ENCODE peak calls at places on chromosomes 5 and 9, in seven cellular contexts. P is prostate gland, L is kidney tubule cell, M is neural crest cell, Y is mucosa of gallbladder, Q is pancreas, V is lung. I is an unnamed sample.

GRCh38 chr9:124611106-124611505 is 103.9 kb upstream of the NR5A1 start:
- DNase-seq in P (no peak), L (no peak), M (no peak), Y (no peak), Q (no peak), V (no peak), I (no peak)

GRCh38 chr5:56581426-56581825 is 233.9 kb upstream of the MAP3K1 start:
- DNase-seq in P (no peak), L (no peak), M (no peak), Y (no peak), Q (no peak), V (no peak), I (no peak)

GRCh38 chr5:170477906-170478305 is 25.9 kb upstream of the KCNIP1 start:
- DNase-seq in P (no peak), L (no peak), M (no peak), Y (no peak), Q (no peak), V (no peak), I (no peak)

GRCh38 chr9:89970701-89971100 is 365.9 kb downstream of the GADD45G start:
- DNase-seq in P (no peak), L (no peak), M (no peak), Y (no peak), Q (no peak), V (no peak), I (no peak)

GRCh38 chr5:54841481-54841880 is 143.9 kb downstream of the ESM1 start:
- DNase-seq in P (no peak), L (no peak), M (no peak), Y (no peak), Q (no peak), V (no peak), I (no peak)

GRCh38 chr5:149485655-149486615 is 65.3 kb downstream of the CSNK1A1 start:
- DNase-seq in P (peak; percentile 99), L (peak; percentile 100), M (no peak), Y (peak; percentile 90), Q (peak; percentile 83), V (peak; percentile 78), I (peak; percentile 45)

GRCh38 chr9:31847963-31848362 is 536.5 kb upstream of the ACO1 start:
- DNase-seq in P (no peak), L (no peak), M (no peak), Y (no peak), Q (no peak), V (no peak), I (no peak)

GRCh38 chr9:78806492-78807160 is 509.7 kb downstream of the PSAT1 start:
- DNase-seq in P (no peak), L (peak; percentile 83), M (no peak), Y (no peak), Q (no peak), V (no peak), I (no peak)

GRCh38 chr5:116289276-116289675 is 204.5 kb downstream of the COMMD10 start:
- DNase-seq in P (no peak), L (no peak), M (no peak), Y (no peak), Q (no peak), V (no peak), I (no peak)

GRCh38 chr9:19804431-19804830 is 15.6 kb upstream of the SLC24A2 start:
- DNase-seq in P (no peak), L (no peak), M (no peak), Y (no peak), Q (no peak), V (no peak), I (no peak)

GRCh38 chr9:20549053-20549452 is 73.2 kb downstream of the MLLT3 start:
- DNase-seq in P (no peak), L (no peak), M (no peak), Y (no peak), Q (no peak), V (no peak), I (no peak)

GRCh38 chr9:20994486-20994885 is 37.0 kb downstream of the HACD4 start:
- DNase-seq in P (no peak), L (no peak), M (no peak), Y (no peak), Q (no peak), V (no peak), I (no peak)

GRCh38 chr9:92392690-92393089 is 11.7 kb downstream of the OGN start:
- DNase-seq in P (no peak), L (no peak), M (no peak), Y (no peak), Q (no peak), V (no peak), I (no peak)

GRCh38 chr9:109557481-109557880 is 59.4 kb upstream of the PTPN3 start:
- DNase-seq in P (no peak), L (no peak), M (no peak), Y (no peak), Q (no peak), V (no peak), I (no peak)

GRCh38 chr5:173663810-173664526 is 47.5 kb upstream of the BOD1 start:
- DNase-seq in P (no peak), L (no peak), M (peak; percentile 38), Y (no peak), Q (no peak), V (peak; percentile 50), I (no peak)

GRCh38 chr5:18772475-18772874 is 1138.2 kb downstream of the TAF11L14 start:
- DNase-seq in P (no peak), L (peak; percentile 61), M (no peak), Y (no peak), Q (no peak), V (no peak), I (no peak)

GRCh38 chr5:180704362-180704761 is 35.5 kb downstream of the OR2Y1 start:
- DNase-seq in P (no peak), L (peak; percentile 42), M (no peak), Y (peak; percentile 80), Q (no peak), V (no peak), I (peak; percentile 31)

GRCh38 chr5:170307575-170308465 is 10.2 kb upstream of the LCP2 start:
- DNase-seq in P (peak; percentile 43), L (peak; percentile 73), M (no peak), Y (peak; percentile 78), Q (no peak), V (peak; percentile 81), I (peak; percentile 66)

GRCh38 chr9:1434082-1434481 is 383.9 kb downstream of the DMRT2 start:
- DNase-seq in P (no peak), L (no peak), M (no peak), Y (no peak), Q (no peak), V (no peak), I (no peak)

GRCh38 chr9:130755377-130756007 is 61.9 kb downstream of the EXOSC2 start:
- DNase-seq in P (no peak), L (no peak), M (no peak), Y (no peak), Q (no peak), V (no peak), I (no peak)

GRCh38 chr9:20989923-20990341 is 41.5 kb downstream of the HACD4 start:
- DNase-seq in P (peak; percentile 9), L (no peak), M (no peak), Y (peak; percentile 34), Q (peak; percentile 33), V (peak; percentile 32), I (no peak)

GRCh38 chr5:111914957-111915356 is 158.0 kb upstream of the NREP start:
- DNase-seq in P (no peak), L (peak; percentile 39), M (no peak), Y (no peak), Q (no peak), V (no peak), I (no peak)

GRCh38 chr5:139659673-139660072 is 11.5 kb downstream of the CXXC5 start:
- DNase-seq in P (no peak), L (no peak), M (no peak), Y (no peak), Q (peak; percentile 56), V (no peak), I (no peak)

GRCh38 chr9:86667307-86667706 is 280.0 kb downstream of the GAS1 start:
- DNase-seq in P (no peak), L (no peak), M (no peak), Y (no peak), Q (no peak), V (no peak), I (no peak)

GRCh38 chr9:75333624-75334023 is 245.3 kb downstream of the OSTF1 start:
- DNase-seq in P (no peak), L (no peak), M (no peak), Y (no peak), Q (no peak), V (no peak), I (no peak)

GRCh38 chr5:54883374-54884194 is 101.8 kb downstream of the ESM1 start:
- DNase-seq in P (peak; percentile 57), L (peak; percentile 68), M (peak; percentile 33), Y (peak; percentile 40), Q (peak; percentile 52), V (peak; percentile 41), I (no peak)

GRCh38 chr5:170572453-170572852 is 68.6 kb downstream of the KCNIP1 start:
- DNase-seq in P (peak; percentile 57), L (peak; percentile 91), M (no peak), Y (no peak), Q (no peak), V (no peak), I (no peak)